ENCODE peak calls at places on chromosomes 12 and 14, in four cellular contexts. B, L, N and H are unnamed samples.

GRCh38 chr12:110501722-110502448 is at the start of the genes RAD9B and VPS29:
- DNase-seq in N (peak; percentile 98), L (peak; percentile 99), B (peak; percentile 99), H (peak; percentile 96)

GRCh38 chr14:83379371-83379770 is 1845.7 kb upstream of the SEL1L start:
- DNase-seq in N (no peak), B (no peak), L (no peak), H (no peak)

GRCh38 chr12:41967668-41968649 is 176.7 kb downstream of the GXYLT1 start:
- DNase-seq in B (no peak), N (no peak), L (no peak), H (no peak)

GRCh38 chr14:58444627-58445026 is 17.1 kb downstream of the KIAA0586 start:
- DNase-seq in N (no peak), L (no peak), B (no peak), H (no peak)

GRCh38 chr14:88503754-88504406 is 50.9 kb downstream of the PTPN21 start:
- DNase-seq in N (no peak), B (no peak), L (no peak), H (no peak)

GRCh38 chr12:58757422-58757821 is 162.9 kb downstream of the LRIG3 start:
- DNase-seq in B (no peak), N (no peak), L (no peak), H (no peak)

GRCh38 chr12:52279683-52280318 is 5.4 kb downstream of the KRT86 start:
- DNase-seq in N (peak; percentile 23), B (no peak), L (no peak), H (no peak)

GRCh38 chr12:104750061-104750460 is 208.0 kb downstream of the SLC41A2 start:
- DNase-seq in N (no peak), L (peak; percentile 20), B (no peak), H (no peak)

GRCh38 chr12:26044007-26044394 is 80.8 kb downstream of the BHLHE41 start:
- DNase-seq in L (no peak), N (no peak), B (no peak), H (no peak)

GRCh38 chr14:100587248-100587762 is at the start of gene BEGAIN:
- DNase-seq in N (no peak), B (no peak), L (no peak), H (no peak)

GRCh38 chr14:92252291-92252690 is 70.7 kb upstream of the SLC24A4 start:
- DNase-seq in N (no peak), L (no peak), B (no peak), H (no peak)

GRCh38 chr12:102093319-102093718 is 26.6 kb downstream of the NUP37 start:
- DNase-seq in L (no peak), N (no peak), B (no peak), H (no peak)

GRCh38 chr12:111773801-111774551 is 7.2 kb downstream of the ALDH2 start:
- DNase-seq in B (peak; percentile 69), N (peak; percentile 80), L (no peak), H (peak; percentile 55)

GRCh38 chr12:90945070-90945649 is 9.8 kb downstream of the CCER1 start:
- DNase-seq in N (no peak), L (peak; percentile 24), B (peak; percentile 56), H (no peak)

DNA sequence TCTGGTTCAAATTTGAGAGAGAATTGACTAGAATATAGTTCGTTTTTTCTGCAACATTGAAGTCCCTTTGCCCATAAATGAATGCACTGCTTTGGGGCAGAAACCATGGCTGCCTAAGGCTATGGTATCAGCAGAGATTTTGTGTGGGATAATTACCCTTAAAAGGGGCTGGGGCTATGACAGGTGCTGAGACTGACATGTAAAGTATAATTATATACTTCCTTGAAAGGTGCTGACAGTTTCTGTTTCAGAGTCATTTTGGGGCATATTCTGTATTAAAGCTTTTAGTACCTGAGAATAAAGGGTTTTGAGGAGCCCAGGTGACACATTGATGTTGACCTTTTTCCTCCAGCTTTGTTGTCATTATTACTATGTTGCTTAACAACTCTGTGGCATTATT is 150.3 kb upstream of the PTPRQ start:
- DNase-seq in N (no peak), L (no peak), B (no peak), H (no peak)
- TF ChIP-seq EP300 in N (no peak), L (no peak), B (no peak), H (no peak)

GRCh38 chr14:104864267-104865068 is 600 bp upstream of the CEP170B start:
- DNase-seq in B (peak; percentile 70), N (peak; percentile 88), L (peak; percentile 40), H (no peak)
- TF ChIP-seq CTCF in B (no peak), N (no peak), L (no peak), H (no peak)

GRCh38 chr12:124479680-124480468 is 87.5 kb downstream of the NCOR2 start:
- DNase-seq in B (no peak), N (no peak), L (no peak), H (no peak)
- H3K27ac ChIP-seq in B (peak overlapping the region; percentile 71), N (peak overlapping the region; percentile 11), L (no peak overlapping the region), H (peak overlapping the region; percentile 50)

DNA sequence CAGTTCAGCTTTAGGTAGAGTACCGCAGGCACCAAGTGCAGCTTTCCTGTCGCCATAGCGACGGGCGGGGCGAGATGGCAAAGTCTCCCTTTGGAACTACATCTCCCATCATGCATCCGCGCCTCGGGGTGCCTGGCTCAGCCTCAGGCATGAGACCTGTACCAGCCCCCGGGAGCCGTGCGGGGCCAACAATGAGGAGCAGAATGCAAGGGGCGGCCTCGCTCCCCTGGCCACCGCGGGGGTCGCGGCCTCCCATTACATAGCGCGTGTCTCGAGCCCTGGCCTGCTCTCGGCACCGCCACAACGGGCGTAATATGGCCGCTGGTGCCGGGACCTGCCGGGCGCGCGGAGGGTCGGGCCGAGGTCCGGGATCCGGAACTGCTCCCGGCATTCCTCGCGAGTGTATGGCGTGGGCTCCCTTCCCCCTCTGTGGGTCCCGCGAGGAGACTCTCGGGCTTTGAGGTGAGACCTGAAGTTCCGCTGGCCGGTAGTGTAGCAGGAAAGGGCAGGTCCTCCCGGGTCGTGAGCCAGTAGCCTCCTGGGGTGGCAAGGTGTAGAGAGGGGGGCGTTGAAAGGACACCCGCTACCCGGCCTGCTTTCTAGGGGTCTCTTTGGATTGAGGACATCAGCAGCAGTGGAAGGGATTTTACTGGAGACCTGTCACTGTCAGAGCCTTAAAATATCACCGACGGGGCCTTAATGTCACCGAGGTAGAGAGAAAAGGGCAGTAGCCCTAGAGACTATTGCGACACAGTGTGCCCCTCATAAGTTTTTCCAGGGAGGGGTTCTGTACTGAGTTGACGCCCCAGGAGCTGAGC is at the start of gene THTPA:
- DNase-seq in L (peak; percentile 90), B (peak; percentile 91), N (peak; percentile 94), H (peak; percentile 80)
- TF ChIP-seq EP300 in L (no peak), B (no peak), N (no peak), H (peak; percentile 82)

DNA sequence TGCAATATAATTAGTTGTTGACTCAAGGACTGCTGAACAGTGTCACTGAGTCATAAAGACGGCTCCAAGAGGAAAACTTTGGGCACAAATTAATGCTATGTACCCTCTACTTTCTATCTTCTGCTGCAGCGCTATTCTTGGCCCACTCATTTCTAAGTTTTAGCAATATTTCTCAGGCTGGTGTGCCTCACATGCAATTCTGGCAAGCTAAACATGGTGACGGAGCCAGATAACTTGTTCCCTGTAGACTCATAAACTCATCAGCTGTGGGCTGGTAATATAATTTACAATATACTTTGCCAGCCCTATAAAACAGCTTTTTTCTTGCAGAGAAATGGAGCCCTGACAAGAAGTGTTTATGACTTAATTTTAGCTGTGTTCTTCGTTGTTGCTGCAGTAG is 615.1 kb downstream of the NRXN3 start:
- DNase-seq in N (no peak), L (no peak), B (no peak), H (no peak)
- TF ChIP-seq CTCF in N (no peak), L (no peak), B (no peak), H (no peak)

GRCh38 chr12:46259071-46259470 is 9.8 kb downstream of the SLC38A1 start:
- DNase-seq in L (no peak), N (no peak), B (no peak), H (no peak)

GRCh38 chr12:46259713-46260112 is 9.1 kb downstream of the SLC38A1 start:
- DNase-seq in B (no peak), L (peak; percentile 57), N (no peak), H (no peak)

GRCh38 chr12:46260153-46260912 is 8.5 kb downstream of the SLC38A1 start:
- DNase-seq in B (no peak), L (no peak), N (no peak), H (no peak)

GRCh38 chr12:46256942-46257341 is 11.9 kb downstream of the SLC38A1 start:
- DNase-seq in N (no peak), L (peak; percentile 25), B (no peak), H (no peak)

DNA sequence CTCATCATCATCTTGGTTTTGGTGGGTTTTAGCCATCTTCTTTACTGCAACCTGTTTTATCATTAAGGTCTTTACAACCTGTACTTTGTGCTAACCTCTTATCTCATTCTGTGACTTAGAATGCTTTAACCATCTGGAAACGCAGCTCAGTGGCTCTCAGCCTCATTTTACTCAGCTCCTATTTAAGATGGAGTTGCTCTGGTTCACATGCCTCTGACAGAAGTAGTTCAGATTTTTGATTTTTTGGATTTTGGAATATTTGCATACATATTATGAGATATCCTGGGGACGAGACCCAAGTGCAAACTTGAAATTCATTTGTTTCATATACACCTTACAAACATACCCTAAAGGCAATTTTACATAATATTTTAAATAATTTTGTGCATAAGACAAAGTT is 10.7 kb downstream of the SLC38A1 start:
- DNase-seq in N (no peak), B (no peak), L (no peak), H (no peak)
- H3K27ac ChIP-seq in N (no peak overlapping the region), B (no peak overlapping the region), L (no peak overlapping the region), H (no peak overlapping the region)

DNA sequence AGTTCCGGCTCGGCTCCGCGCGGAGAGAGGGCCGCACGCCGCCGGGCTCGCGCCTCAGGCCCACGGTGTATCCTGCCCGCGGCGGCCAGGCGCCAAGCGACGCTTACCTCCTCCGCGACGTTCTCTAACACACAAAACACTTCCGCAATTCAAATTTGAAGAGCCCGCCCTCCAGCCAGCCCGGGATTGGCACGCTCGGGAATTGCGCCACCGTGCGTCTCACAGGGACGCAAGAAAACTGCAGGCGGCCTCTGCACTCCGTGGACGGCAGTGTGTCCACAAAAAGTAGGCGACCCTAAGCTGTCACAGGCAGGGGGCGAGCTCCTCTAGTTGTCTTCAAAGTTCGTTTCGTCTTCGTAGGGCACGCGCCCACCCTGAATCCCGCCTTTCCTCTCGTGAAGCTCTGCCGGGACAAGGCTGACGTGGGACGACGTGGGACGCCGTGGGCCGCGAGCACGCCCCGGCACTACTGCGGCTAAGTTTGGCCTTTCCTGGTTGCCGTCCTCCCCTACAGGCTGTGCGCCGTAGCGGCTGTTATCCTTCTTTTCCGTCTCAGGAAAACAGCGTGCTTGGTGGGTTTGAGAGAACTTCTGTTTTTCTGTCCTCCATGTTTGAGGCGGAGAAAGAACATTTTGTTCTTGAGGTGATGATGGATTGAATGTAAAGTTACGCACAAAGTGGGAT is at the start of gene MIS18BP1:
- DNase-seq in B (peak; percentile 98), N (peak; percentile 96), L (peak; percentile 91), H (peak; percentile 89)
- TF ChIP-seq EP300 in B (no peak), N (peak; percentile 68), L (peak; percentile 15), H (peak; percentile 92)

DNA sequence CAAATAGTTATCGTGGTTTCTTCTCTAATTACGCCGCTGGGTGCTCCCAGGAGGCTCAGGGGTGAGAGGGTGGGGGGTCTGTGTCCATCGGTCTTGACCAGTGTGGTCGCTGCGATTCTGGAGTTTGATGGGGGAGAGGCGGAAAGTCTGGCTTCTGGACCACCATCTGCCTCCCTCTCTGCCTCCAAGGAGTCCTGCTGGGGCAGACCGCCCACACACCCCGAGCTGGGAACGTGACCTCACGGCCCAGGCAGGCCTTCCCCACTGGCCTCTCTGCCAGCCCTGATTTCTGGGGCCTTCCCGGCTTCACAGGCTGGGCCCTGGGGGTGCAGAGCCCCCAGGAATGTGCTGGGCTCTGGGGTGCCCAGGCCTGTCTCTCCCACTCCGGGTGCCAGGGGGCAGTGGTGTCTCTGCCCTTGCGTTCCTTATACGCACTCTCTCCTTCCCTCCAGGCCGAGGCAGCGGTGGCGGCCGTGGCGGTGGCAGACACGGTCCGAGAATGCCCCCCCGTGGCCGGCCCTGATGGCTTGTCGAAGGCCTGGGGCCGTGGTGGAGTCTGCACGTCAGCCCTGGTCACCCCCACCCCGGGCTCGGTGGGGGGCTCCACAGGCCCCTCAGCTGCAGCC is 19.0 kb downstream of the KIF26A start:
- DNase-seq in B (no peak), L (peak; percentile 25), N (no peak), H (no peak)
- TF ChIP-seq CTCF in B (no peak), L (peak; percentile 40), N (no peak), H (no peak)